ENCODE peak calls at places on chromosomes 7 and 10, in four cellular contexts. N is bronchial epithelial cell, B is brain microvascular endothelial cell, P is cardiac fibroblast. T is an unnamed sample.

GRCh38 chr10:287814-288213 is 152.6 kb downstream of the ZMYND11 start:
- DNase-seq in N (no peak), B (no peak), P (peak), T (no peak)

GRCh38 chr10:17326377-17326776 is 98.3 kb downstream of the VIM start:
- DNase-seq in B (no peak), P (no peak), N (no peak), T (no peak)

GRCh38 chr10:72322280-72323058 is 32.2 kb downstream of the DNAJB12 start:
- DNase-seq in N (peak), P (peak), B (peak), T (no peak)

GRCh38 chr7:109864263-109864662 is 1226.7 kb upstream of the LRRN3 start:
- DNase-seq in N (no peak), B (no peak), P (no peak), T (no peak)

GRCh38 chr7:115831371-115831770 is 199.2 kb downstream of the TFEC start:
- DNase-seq in P (no peak), B (no peak), N (no peak), T (no peak)

GRCh38 chr10:127937915-127938440 is 31.1 kb downstream of the PTPRE start:
- DNase-seq in B (no peak), P (no peak), N (no peak), T (no peak)

GRCh38 chr7:4189151-4189570 is 492.9 kb upstream of the FOXK1 start:
- DNase-seq in P (peak), N (peak), B (no peak), T (peak)

GRCh38 chr7:128860158-128861073 is 2.2 kb upstream of the ATP6V1F start:
- DNase-seq in B (no peak), P (peak), N (peak), T (peak)

GRCh38 chr10:24652381-24652957 is 71.2 kb downstream of the ARHGAP21 start:
- DNase-seq in N (no peak), B (no peak), P (no peak), T (no peak)

GRCh38 chr7:122340427-122340826 is 35.9 kb upstream of the FEZF1 start:
- DNase-seq in P (no peak), N (no peak), B (no peak), T (no peak)

GRCh38 chr7:37095122-37095521 is 353.5 kb downstream of the ELMO1 start:
- DNase-seq in N (peak), P (no peak), B (no peak), T (no peak)

GRCh38 chr7:130844811-130845580 is 111.0 kb upstream of the KLF14 start:
- DNase-seq in B (peak), N (peak), P (peak), T (peak)

GRCh38 chr10:72895236-72895850 is 1.8 kb downstream of the OIT3 start:
- DNase-seq in B (no peak), N (no peak), P (no peak), T (no peak)

GRCh38 chr7:28270536-28270935 is 89.9 kb upstream of the JAZF1 start:
- DNase-seq in N (no peak), B (no peak), P (no peak), T (no peak)

GRCh38 chr10:91787810-91788209 is 10.4 kb upstream of the TNKS2 start:
- DNase-seq in N (peak), B (no peak), P (no peak), T (no peak)

GRCh38 chr10:10418397-10418796 is 599.3 kb upstream of the CELF2 start:
- DNase-seq in P (no peak), B (no peak), N (no peak), T (no peak)

DNA sequence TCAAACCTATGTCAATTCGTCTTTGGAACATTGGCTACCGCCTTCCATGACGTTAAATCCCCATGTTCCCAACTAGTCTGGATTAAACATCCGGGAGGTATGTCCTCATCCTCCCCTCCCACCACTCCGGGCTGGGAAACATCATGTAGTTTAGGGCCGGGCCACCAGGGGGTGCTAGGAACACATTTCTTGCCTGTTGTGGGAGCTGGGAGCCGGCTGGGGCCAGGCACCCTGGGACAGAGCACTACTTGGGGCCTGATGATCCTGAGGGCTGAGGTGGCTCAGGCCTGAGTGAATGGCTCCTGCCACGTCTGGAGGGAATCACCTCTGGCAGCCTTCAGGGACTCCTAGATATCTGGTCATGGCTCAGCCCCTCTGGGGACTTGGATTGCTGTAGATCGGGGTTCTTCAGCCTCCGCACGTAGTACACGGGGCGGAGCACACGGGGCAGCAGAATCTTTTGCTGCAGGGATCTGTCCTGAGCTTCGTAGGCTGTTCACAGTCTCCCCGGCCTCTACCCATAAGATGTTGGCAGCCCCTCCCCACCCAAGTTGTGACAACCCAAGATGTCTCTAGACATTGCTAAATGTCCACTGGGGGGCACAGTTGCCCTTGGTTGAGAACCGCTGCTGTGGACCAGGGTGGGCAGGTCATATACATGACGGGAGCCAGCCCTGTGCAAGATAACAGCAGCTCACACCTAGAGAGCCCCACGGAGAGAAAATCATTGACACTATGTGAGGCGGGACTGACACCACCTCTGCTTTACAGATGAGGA is 141.2 kb upstream of the ZNF716 start:
- DNase-seq in B (no peak), P (no peak), N (no peak), T (no peak)
- TF ChIP-seq CTCF in B (peak), P (no peak), N (no peak), T (no peak)

GRCh38 chr10:105611244-105611798 is 970.2 kb downstream of the SORCS3 start:
- DNase-seq in B (no peak), P (no peak), N (no peak), T (no peak)
- H3K4me3 ChIP-seq in B (no peak), P (no peak), N (no peak), T (no peak)

DNA sequence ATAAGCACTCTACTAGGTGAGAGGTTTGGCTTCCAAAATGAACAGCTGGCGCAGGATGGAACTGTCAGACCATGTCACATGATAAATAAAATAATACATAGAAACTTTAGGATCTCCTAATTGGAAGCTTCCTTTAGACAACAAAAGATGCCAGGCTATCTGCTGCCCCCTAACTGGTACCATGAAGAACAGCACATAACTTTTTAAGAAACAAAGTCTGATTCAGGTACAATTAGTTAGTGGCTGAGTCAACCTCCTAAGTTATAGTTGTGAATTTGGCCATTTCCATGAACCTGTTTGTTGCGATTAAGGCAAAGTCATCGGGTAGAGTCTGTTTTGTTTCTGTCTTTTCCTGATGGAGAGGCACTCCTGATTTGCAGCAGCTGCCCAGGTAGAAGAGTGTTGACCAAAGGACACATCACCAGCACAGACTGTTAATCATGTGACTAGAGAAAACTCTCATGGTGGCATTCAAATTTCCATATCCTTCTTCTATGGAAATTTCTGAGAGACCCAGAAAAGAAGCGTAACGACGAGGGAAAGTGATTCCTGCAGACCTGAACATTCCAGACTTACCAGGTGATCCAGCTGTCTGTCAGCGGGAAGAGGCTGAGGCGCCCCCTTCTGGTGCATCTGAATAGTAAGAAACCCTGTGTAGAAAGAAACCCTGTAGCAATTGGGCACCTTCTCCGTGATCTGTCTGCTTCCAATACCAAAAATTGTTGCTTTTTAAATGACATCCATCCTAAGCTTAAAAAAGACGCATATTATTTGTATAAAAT is 8.6 kb upstream of the INHBA start:
- DNase-seq in B (no peak), P (no peak), N (peak), T (no peak)
- TF ChIP-seq CTCF in B (peak), P (peak), N (peak), T (peak)

DNA sequence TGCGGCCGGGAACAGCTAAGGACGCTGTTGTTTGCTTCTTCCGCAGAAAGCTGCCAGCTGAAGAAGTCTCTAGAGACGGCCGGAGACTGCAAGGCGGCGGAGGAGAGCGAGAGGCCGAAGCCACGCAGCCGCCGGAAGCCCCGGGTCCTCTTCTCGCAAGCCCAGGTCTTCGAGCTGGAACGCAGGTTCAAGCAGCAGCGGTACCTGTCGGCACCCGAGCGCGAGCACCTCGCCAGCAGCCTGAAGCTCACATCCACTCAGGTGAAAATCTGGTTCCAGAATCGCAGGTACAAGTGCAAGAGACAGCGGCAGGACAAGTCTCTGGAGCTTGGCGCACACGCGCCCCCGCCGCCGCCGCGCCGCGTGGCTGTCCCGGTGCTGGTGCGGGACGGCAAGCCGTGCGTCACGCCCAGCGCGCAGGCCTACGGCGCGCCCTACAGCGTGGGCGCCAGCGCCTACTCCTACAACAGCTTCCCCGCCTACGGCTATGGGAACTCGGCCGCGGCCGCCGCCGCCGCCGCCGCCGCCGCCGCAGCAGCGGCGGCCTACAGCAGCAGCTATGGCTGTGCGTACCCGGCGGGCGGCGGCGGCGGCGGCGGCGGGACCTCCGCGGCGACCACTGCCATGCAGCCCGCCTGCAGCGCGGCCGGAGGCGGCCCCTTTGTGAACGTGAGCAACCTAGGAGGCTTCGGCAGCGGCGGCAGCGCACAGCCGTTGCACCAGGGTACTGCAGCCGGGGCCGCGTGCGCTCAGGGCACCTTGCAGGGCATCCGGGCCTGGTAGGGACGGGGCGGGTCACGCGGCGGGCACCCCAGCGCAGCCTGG is 2.4 kb downstream of the NKX2-3 start:
- DNase-seq in N (peak), P (no peak), B (no peak), T (peak)
- H3K4me3 ChIP-seq in N (peak), P (no peak), B (no peak), T (no peak)

DNA sequence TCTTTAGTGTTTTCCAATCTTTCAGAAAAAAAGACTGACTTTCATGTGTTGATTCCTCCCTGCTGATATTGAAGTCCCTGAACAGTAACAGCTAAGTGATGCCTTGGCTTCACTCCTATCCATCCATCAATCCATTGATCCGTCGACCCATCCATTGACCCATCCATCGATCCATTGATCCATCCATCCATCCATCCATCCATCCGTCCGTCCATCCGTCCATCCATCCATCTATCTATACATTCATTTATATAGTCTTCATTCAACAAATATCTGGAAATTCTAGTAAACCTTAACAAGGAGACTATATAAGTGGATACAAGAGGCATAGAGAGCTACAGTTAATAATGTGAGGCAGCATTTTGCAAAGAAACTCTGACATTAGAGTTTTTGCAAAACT is 21.6 kb upstream of the LAMB1 start:
- DNase-seq in B (no peak), P (no peak), N (no peak), T (no peak)
- TF ChIP-seq CTCF in B (no peak), P (no peak), N (no peak), T (no peak)

GRCh38 chr7:29831705-29832104 is 25.4 kb downstream of the WIPF3 start:
- DNase-seq in P (no peak), B (no peak), N (no peak), T (no peak)

GRCh38 chr7:29826904-29827303 is 20.6 kb downstream of the WIPF3 start:
- DNase-seq in P (no peak), B (no peak), N (no peak), T (no peak)

GRCh38 chr7:29826530-29826822 is 20.2 kb downstream of the WIPF3 start:
- DNase-seq in N (no peak), P (no peak), B (no peak), T (no peak)

DNA sequence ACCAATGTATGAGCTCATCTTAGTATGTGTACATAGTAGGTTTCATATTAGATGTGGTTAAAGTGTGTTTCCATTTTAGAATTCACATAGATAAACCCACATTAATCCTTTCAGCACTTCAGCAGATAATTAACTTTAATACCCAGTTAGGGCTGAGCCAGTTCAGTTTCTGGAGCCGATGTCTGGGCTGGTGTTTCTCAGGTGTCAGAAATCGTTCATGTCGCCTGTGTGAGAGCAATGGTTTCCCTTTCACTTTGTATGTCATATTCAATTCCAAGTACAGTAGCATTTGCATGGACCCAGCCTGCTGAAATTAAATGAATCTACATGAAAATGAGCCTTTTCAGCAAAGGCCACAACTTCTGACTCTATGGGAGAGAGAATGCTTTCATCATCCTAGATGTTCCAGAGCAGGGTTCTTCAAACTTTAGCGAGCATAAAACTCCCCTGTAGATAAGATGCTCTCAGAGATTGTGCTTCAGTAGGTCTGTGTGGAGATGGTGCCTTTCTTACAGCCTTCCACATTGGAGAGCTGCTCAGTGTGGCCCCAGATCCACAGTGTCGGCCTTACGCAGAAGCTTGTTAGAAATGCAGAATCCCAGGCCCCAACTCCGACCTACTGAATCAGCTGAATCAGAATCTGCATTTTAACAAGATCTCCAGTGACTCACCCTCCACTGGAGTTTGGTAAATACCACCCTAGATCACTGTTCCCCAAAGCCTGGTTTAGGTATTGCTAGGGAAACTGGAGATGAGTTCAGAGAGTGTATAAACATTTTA is 19.6 kb downstream of the WIPF3 start:
- DNase-seq in P (no peak), N (no peak), B (no peak), T (no peak)
- H3K4me3 ChIP-seq in P (no peak), N (no peak), B (no peak), T (no peak)

GRCh38 chr7:131867461-131867860 is 311.0 kb upstream of the PODXL start:
- DNase-seq in P (no peak), N (no peak), B (no peak), T (no peak)

GRCh38 chr7:131865911-131866310 is 309.5 kb upstream of the PODXL start:
- DNase-seq in B (no peak), N (no peak), P (no peak), T (no peak)

GRCh38 chr7:131859162-131859821 is 302.9 kb upstream of the PODXL start:
- DNase-seq in N (peak), P (peak), B (peak), T (peak)

DNA sequence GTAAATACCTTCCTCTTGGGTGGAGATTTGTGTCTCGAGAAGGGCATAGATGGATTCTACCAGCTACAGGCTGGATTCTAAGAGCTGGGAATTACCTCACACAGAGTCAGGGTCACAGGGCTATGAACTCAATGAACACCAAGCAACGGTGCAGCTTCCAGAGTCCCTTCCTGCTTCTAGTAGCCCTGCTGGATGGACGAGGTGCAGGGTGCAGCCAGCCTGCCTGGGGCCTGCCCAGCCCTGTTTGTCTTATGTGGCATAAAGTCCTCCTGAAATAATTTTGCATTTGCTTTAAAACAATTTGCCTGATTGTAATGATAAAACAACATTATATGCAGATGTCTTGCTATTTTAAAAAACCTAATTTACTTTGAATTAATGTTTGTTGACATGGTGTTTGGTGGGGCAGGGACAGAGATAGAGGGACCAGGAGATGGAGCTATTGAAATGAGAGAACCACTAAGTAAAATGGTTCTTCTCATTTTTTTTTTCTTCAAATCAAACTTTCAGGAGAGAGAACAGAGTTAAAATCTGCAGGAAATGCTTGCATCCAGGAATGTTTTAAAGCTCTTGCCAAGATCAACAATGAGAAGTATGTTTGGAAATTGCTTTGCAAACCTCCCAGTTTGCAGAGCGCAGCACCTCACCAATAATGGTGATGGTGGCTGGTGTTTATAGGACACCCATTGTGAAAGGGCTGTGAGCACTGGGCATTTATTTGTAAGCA is 305.4 kb upstream of the PODXL start:
- DNase-seq in B (no peak), P (peak), N (no peak), T (no peak)
- TF ChIP-seq CTCF in B (no peak), P (no peak), N (no peak), T (no peak)

GRCh38 chr7:81789406-81790139 is 19.7 kb upstream of the HGF start:
- DNase-seq in N (no peak), P (peak), B (no peak), T (peak)
- H3K4me3 ChIP-seq in N (no peak), P (no peak), B (no peak), T (no peak)

DNA sequence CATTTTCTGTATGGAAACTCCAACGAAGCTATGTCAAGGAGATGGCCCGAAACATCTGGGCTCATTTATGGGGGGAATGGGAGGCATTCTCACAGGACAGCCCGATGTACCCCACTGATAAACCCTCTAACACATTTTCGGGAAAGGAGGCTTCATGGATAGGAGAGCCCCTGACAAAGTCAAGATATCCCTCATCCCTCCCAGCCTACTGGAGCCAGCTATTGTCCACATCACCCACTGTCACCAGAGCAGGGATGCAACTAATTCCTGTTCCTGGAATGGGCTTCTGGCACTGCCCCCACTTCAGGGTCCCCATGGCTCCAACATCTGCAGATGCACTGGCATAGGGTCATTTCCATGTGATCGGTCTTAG is 98.2 kb upstream of the BMPER start:
- DNase-seq in N (no peak), P (no peak), B (no peak), T (no peak)
- TF ChIP-seq CTCF in N (no peak), P (no peak), B (no peak), T (no peak)

GRCh38 chr10:3455385-3456334 is 283.1 kb upstream of the PITRM1 start:
- DNase-seq in N (no peak), B (peak), P (peak), T (no peak)

GRCh38 chr10:3452683-3453388 is 280.3 kb upstream of the PITRM1 start:
- DNase-seq in P (peak), B (peak), N (peak), T (peak)

GRCh38 chr10:3451516-3452185 is 279.1 kb upstream of the PITRM1 start:
- DNase-seq in B (no peak), N (no peak), P (no peak), T (no peak)

DNA sequence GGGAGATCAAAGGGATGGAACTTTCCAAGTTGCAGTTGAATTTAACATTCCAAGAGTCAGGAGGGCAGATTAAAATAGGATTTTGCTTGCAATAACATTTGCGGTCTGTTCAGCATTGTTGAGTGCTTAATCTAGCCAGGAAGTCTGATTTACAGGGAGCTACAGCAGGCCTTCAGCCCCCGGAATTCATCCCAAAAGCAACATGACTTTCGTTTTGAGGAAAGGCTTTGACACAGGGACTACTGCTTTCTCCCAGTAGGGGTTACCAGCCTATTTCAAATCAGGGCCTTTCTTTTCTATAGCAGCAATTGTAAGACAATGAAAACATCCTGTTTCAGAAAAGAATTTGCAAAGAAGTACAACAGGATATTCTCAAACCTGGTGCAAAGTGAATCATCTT is 279.7 kb upstream of the PITRM1 start:
- DNase-seq in B (peak), P (peak), N (no peak), T (peak)
- H3K4me3 ChIP-seq in B (no peak), P (peak), N (no peak), T (peak)